ENCODE peak calls at places on chromosomes 6 and 20, in ten cellular contexts. T is cerebellum; O is activated gamma-delta T cell treated with Interleukin-2 at 50 U/mL for 16 hours; K is NCI-H1417; B is activated naive CD4-positive, alpha-beta T cell; G is activated CD4-positive, alpha-beta T cell treated with anti-CD3 and anti-CD28 coated beads for 48 hours; Q is naive thymus-derived CD8-positive, alpha-beta T cell; U is pancreas; A is stimulated activated CD4-positive, alpha-beta T cell treated with anti-CD3 and anti-CD28 coated beads, Interleukin-15, amount 100 ng/mL, for 1 hour; Z is HFFc6. V is an unnamed sample.

GRCh38 chr6:12165722-12166121 is 124.4 kb upstream of the EDN1 start:
- DNase-seq in T (no peak), O (no peak), K (no peak), B (no peak), G (no peak), Q (no peak), U (no peak), A (no peak), Z (no peak), V (no peak)

GRCh38 chr20:44370639-44371218 is 15.2 kb downstream of the HNF4A start:
- DNase-seq in T (no peak), O (no peak), K (peak; percentile 23), B (no peak), G (no peak), Q (no peak), U (peak; percentile 44), A (no peak), Z (no peak), V (no peak)

GRCh38 chr20:31833130-31833930 is 12.1 kb downstream of the FOXS1 start:
- DNase-seq in T (peak; percentile 47), O (peak; percentile 60), K (peak; percentile 49), B (peak; percentile 49), G (peak; percentile 78), Q (peak; percentile 32), U (peak; percentile 62), A (peak; percentile 52), Z (no peak), V (peak; percentile 4)

GRCh38 chr20:58054744-58055373 is 173.6 kb downstream of the ANKRD60 start:
- DNase-seq in T (no peak), O (no peak), K (no peak), B (no peak), G (no peak), Q (no peak), U (no peak), A (no peak), Z (no peak), V (no peak)

GRCh38 chr6:38192486-38192885 is 373.0 kb downstream of the ZFAND3 start:
- DNase-seq in T (no peak), O (no peak), K (peak; percentile 59), B (no peak), G (no peak), Q (no peak), U (no peak), A (no peak), Z (no peak), V (no peak)

GRCh38 chr6:4008324-4009047 is 70.5 kb downstream of the FAM217A start:
- DNase-seq in T (peak; percentile 33), O (no peak), K (peak; percentile 63), B (no peak), G (no peak), Q (no peak), U (no peak), A (no peak), Z (peak; percentile 89), V (peak; percentile 33)

GRCh38 chr20:34302723-34303528 is at the start of gene AHCY:
- DNase-seq in T (peak; percentile 92), O (peak; percentile 87), K (peak; percentile 98), B (peak; percentile 79), G (peak; percentile 98), Q (peak; percentile 85), U (peak; percentile 97), A (peak; percentile 87), Z (peak; percentile 94), V (peak; percentile 96)

GRCh38 chr6:148379966-148380653 is 37.5 kb downstream of the SASH1 start:
- DNase-seq in T (no peak), O (no peak), K (no peak), B (no peak), G (no peak), Q (no peak), U (no peak), A (no peak), Z (no peak), V (no peak)

GRCh38 chr20:8523684-8524083 is 391.6 kb downstream of the PLCB1 start:
- DNase-seq in T (no peak), O (no peak), K (peak; percentile 62), B (no peak), G (no peak), Q (no peak), U (no peak), A (no peak), Z (no peak), V (peak; percentile 21)

GRCh38 chr6:71181565-71181964 is 107.0 kb upstream of the OGFRL1 start:
- DNase-seq in T (no peak), O (no peak), K (no peak), B (no peak), G (no peak), Q (no peak), U (no peak), A (no peak), Z (peak; percentile 77), V (no peak)

GRCh38 chr6:65259982-65260381 is 447.0 kb downstream of the EYS start:
- DNase-seq in T (no peak), O (no peak), K (no peak), B (no peak), G (no peak), Q (no peak), U (no peak), A (no peak), Z (no peak), V (no peak)

GRCh38 chr20:11186301-11187008 is 512.7 kb upstream of the JAG1 start:
- DNase-seq in T (no peak), O (no peak), K (no peak), B (no peak), G (no peak), Q (no peak), U (no peak), A (no peak), Z (no peak), V (no peak)

GRCh38 chr6:108684809-108685329 is 124.2 kb downstream of the FOXO3 start:
- DNase-seq in T (no peak), O (no peak), K (peak; percentile 30), B (no peak), G (no peak), Q (no peak), U (no peak), A (no peak), Z (peak; percentile 87), V (no peak)

GRCh38 chr6:166939894-166940293 is 16.5 kb downstream of the RNASET2 start:
- DNase-seq in T (no peak), O (no peak), K (no peak), B (no peak), G (no peak), Q (no peak), U (no peak), A (no peak), Z (no peak), V (no peak)

GRCh38 chr20:11822116-11822794 is 95.4 kb upstream of the BTBD3 start:
- DNase-seq in T (no peak), O (no peak), K (no peak), B (no peak), G (no peak), Q (no peak), U (no peak), A (no peak), Z (no peak), V (no peak)

GRCh38 chr6:75819776-75820487 is 70.9 kb downstream of the MYO6 start:
- DNase-seq in T (no peak), O (no peak), K (no peak), B (no peak), G (no peak), Q (no peak), U (no peak), A (no peak), Z (no peak), V (no peak)

GRCh38 chr6:125871365-125871764 is 80.6 kb downstream of the NCOA7 start:
- DNase-seq in T (no peak), O (no peak), K (peak; percentile 85), B (no peak), G (no peak), Q (no peak), U (no peak), A (no peak), Z (no peak), V (no peak)

GRCh38 chr20:17558154-17558940 is 11.5 kb upstream of the DSTN start:
- DNase-seq in T (no peak), O (no peak), K (peak; percentile 41), B (no peak), G (peak; percentile 55), Q (no peak), U (peak; percentile 37), A (no peak), Z (peak; percentile 91), V (no peak)

GRCh38 chr6:62150048-62150663 is 135.9 kb downstream of the KHDRBS2 start:
- DNase-seq in T (peak; percentile 5), O (no peak), K (peak; percentile 74), B (no peak), G (no peak), Q (no peak), U (no peak), A (no peak), Z (peak; percentile 25), V (peak; percentile 68)

GRCh38 chr6:46741482-46741881 is 5.3 kb upstream of the ANKRD66 start:
- DNase-seq in T (no peak), O (no peak), K (no peak), B (no peak), G (no peak), Q (no peak), U (no peak), A (no peak), Z (no peak), V (no peak)

GRCh38 chr6:112331306-112331705 is 15.8 kb upstream of the RFPL4B start:
- DNase-seq in T (no peak), O (no peak), K (peak; percentile 80), B (no peak), G (no peak), Q (no peak), U (no peak), A (no peak), Z (peak; percentile 46), V (no peak)

GRCh38 chr6:21022343-21023107 is 488.3 kb downstream of the CDKAL1 start:
- DNase-seq in T (no peak), O (no peak), K (peak; percentile 70), B (no peak), G (no peak), Q (no peak), U (peak; percentile 59), A (no peak), Z (no peak), V (peak; percentile 87)